ENCODE peak calls at places on chromosome 21, in six cellular contexts. V is neural progenitor cell, A is ovary, S is GM20000, Y is neural crest cell, Q is tibial nerve. F is an unnamed sample.

GRCh38 chr21:45253633-45254556 is 33.8 kb downstream of the POFUT2 start:
- DNase-seq in V (no peak), A (no peak), S (no peak), Y (no peak), Q (no peak), F (no peak)

GRCh38 chr21:43944757-43945156 is 67.4 kb upstream of the TRAPPC10 start:
- DNase-seq in V (no peak), A (no peak), S (no peak), Y (no peak), Q (no peak), F (no peak)

GRCh38 chr21:39724944-39725343 is 20.0 kb upstream of the IGSF5 start:
- DNase-seq in V (no peak), A (no peak), S (no peak), Y (no peak), Q (no peak), F (no peak)

GRCh38 chr21:33395866-33396265 is 7.3 kb upstream of the IFNGR2 start:
- DNase-seq in V (no peak), A (no peak), S (no peak), Y (no peak), Q (no peak), F (no peak)

GRCh38 chr21:24658016-24658415 is 949.3 kb downstream of the MRPL39 start:
- DNase-seq in V (no peak), A (no peak), S (no peak), Y (no peak), Q (no peak), F (no peak)

GRCh38 chr21:44842087-44842486 is 24.2 kb upstream of the SUMO3 start:
- DNase-seq in V (no peak), A (no peak), S (no peak), Y (no peak), Q (no peak), F (peak; percentile 26)

GRCh38 chr21:45407629-45408247 is 2.8 kb downstream of the COL18A1 start:
- DNase-seq in V (no peak), A (no peak), S (no peak), Y (no peak), Q (no peak), F (peak; percentile 13)

GRCh38 chr21:44757731-44758130 is 43.9 kb downstream of the UBE2G2 start:
- DNase-seq in V (no peak), A (no peak), S (no peak), Y (no peak), Q (no peak), F (no peak)

GRCh38 chr21:33587792-33588484 is 546 bp downstream of the DONSON start:
- DNase-seq in V (peak; percentile 64), A (peak; percentile 32), S (no peak), Y (no peak), Q (no peak), F (no peak)

GRCh38 chr21:14120091-14120734 is 90.5 kb downstream of the LIPI start:
- DNase-seq in V (peak; percentile 59), A (no peak), S (peak; percentile 52), Y (peak; percentile 17), Q (no peak), F (no peak)

GRCh38 chr21:46129846-46130651 is 25.3 kb downstream of the FTCD start:
- DNase-seq in V (no peak), A (no peak), S (no peak), Y (no peak), Q (no peak), F (no peak)

GRCh38 chr21:31531967-31532366 is 127.5 kb upstream of the SOD1 start:
- DNase-seq in V (no peak), A (no peak), S (no peak), Y (no peak), Q (no peak), F (no peak)

GRCh38 chr21:28714795-28715464 is 277.7 kb downstream of the LTN1 start:
- DNase-seq in V (no peak), A (no peak), S (no peak), Y (no peak), Q (no peak), F (no peak)

GRCh38 chr21:33684068-33684467 is 41.8 kb downstream of the ITSN1 start:
- DNase-seq in V (no peak), A (no peak), S (no peak), Y (no peak), Q (no peak), F (no peak)

GRCh38 chr21:45632165-45632896 is 11.2 kb upstream of the PCBP3 start:
- DNase-seq in V (no peak), A (no peak), S (peak; percentile 49), Y (no peak), Q (no peak), F (no peak)

GRCh38 chr21:45559216-45560105 is 17.2 kb upstream of the SLC19A1 start:
- DNase-seq in V (no peak), A (no peak), S (no peak), Y (no peak), Q (peak; percentile 6), F (no peak)

GRCh38 chr21:45517249-45518065 is 24.8 kb downstream of the SLC19A1 start:
- DNase-seq in V (no peak), A (no peak), S (peak; percentile 71), Y (no peak), Q (no peak), F (peak; percentile 17)

GRCh38 chr21:45639206-45640000 is 4.1 kb upstream of the PCBP3 start:
- DNase-seq in V (no peak), A (no peak), S (no peak), Y (no peak), Q (no peak), F (no peak)

GRCh38 chr21:31873696-31874599 is 1.1 kb downstream of the HUNK start:
- DNase-seq in V (peak; percentile 82), A (no peak), S (peak; percentile 61), Y (peak; percentile 84), Q (no peak), F (peak; percentile 71)

GRCh38 chr21:33880626-33881025 is 35.0 kb downstream of the ATP5PO start:
- DNase-seq in V (no peak), A (no peak), S (no peak), Y (no peak), Q (no peak), F (no peak)

GRCh38 chr21:44884059-44884458 is 10.6 kb upstream of the PTTG1IP start:
- DNase-seq in V (no peak), A (no peak), S (no peak), Y (no peak), Q (no peak), F (no peak)

GRCh38 chr21:41659791-41660560 is 106.9 kb downstream of the RIPK4 start:
- DNase-seq in V (no peak), A (no peak), S (no peak), Y (no peak), Q (peak; percentile 28), F (no peak)
- TF ChIP-seq CTCF in V (no peak), A (no peak), S (no peak), Y (no peak), Q (no peak), F (no peak)

GRCh38 chr21:26169061-26169610 is 1.4 kb downstream of the APP start:
- DNase-seq in V (peak; percentile 73), A (peak; percentile 13), S (peak; percentile 67), Y (peak; percentile 41), Q (no peak), F (no peak)
- TF ChIP-seq CTCF in V (peak; percentile 41), A (no peak), S (no peak), Y (peak; percentile 64), Q (peak; percentile 54), F (no peak)

GRCh38 chr21:37915941-37916794 is at the start of gene KCNJ6:
- DNase-seq in V (peak; percentile 94), A (no peak), S (no peak), Y (peak; percentile 85), Q (no peak), F (no peak)
- TF ChIP-seq CTCF in V (peak; percentile 50), A (no peak), S (peak; percentile 8), Y (peak; percentile 72), Q (no peak), F (peak; percentile 37)

GRCh38 chr21:36211660-36212512 is 55.3 kb downstream of the DOP1B start:
- DNase-seq in V (no peak), A (no peak), S (no peak), Y (no peak), Q (no peak), F (no peak)

GRCh38 chr21:36207577-36208320 is 51.1 kb downstream of the DOP1B start:
- DNase-seq in V (no peak), A (no peak), S (no peak), Y (no peak), Q (no peak), F (no peak)

GRCh38 chr21:36210779-36211659 is 54.4 kb downstream of the DOP1B start:
- DNase-seq in V (peak; percentile 57), A (no peak), S (no peak), Y (no peak), Q (no peak), F (no peak)

GRCh38 chr21:36208326-36209013 is 51.8 kb downstream of the DOP1B start:
- DNase-seq in V (no peak), A (no peak), S (no peak), Y (no peak), Q (no peak), F (no peak)

GRCh38 chr21:36209626-36210171 is 53.1 kb downstream of the DOP1B start:
- DNase-seq in V (peak; percentile 61), A (no peak), S (peak; percentile 53), Y (no peak), Q (no peak), F (peak; percentile 53)
- TF ChIP-seq CTCF in V (peak; percentile 58), A (no peak), S (peak; percentile 37), Y (peak; percentile 67), Q (peak; percentile 48), F (peak; percentile 30)

GRCh38 chr21:15999741-16000140 is 270.0 kb downstream of the USP25 start:
- DNase-seq in V (no peak), A (no peak), S (no peak), Y (no peak), Q (no peak), F (no peak)

GRCh38 chr21:16004121-16004520 is 274.3 kb downstream of the USP25 start:
- DNase-seq in V (no peak), A (no peak), S (no peak), Y (no peak), Q (no peak), F (no peak)

GRCh38 chr21:16004523-16004922 is 274.7 kb downstream of the USP25 start:
- DNase-seq in V (no peak), A (no peak), S (no peak), Y (no peak), Q (no peak), F (no peak)

GRCh38 chr21:16007933-16008332 is 278.2 kb downstream of the USP25 start:
- DNase-seq in V (no peak), A (no peak), S (no peak), Y (no peak), Q (no peak), F (no peak)

DNA sequence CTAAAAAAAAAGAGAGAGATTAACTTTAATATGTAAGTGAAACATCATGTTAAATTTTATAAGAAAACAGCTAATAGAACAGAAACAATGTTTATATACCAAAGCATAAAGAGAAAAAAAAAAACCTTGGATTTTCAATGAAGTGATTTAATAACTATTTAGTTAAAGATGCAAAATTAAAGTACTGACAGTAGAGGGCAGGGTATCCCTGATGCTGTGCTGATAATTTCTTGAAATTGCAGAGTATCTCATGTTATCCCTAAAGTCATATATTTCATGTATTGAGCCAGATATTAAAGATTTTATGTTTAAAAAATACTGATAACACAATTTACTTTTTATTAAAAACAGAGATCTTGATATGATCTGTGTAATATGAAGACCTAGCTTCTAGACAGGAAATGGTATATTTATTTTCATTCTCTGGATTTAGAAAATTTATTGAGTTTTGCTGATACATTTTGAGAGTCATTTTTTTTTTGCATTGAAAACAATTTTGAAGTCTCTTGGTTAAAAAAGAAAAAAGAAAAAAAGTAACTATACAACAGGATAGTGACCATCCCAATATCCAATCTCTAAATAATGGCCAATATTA is 273.2 kb downstream of the USP25 start:
- DNase-seq in V (no peak), A (no peak), S (no peak), Y (no peak), Q (no peak), F (no peak)
- TF ChIP-seq CTCF in V (peak; percentile 48), A (peak; percentile 7), S (no peak), Y (peak; percentile 61), Q (peak; percentile 35), F (no peak)

GRCh38 chr21:35940074-35940927 is 120.0 kb downstream of the SETD4 start:
- DNase-seq in V (peak; percentile 86), A (peak; percentile 24), S (peak; percentile 50), Y (peak; percentile 29), Q (peak; percentile 25), F (peak; percentile 6)
- TF ChIP-seq CTCF in V (peak; percentile 76), A (no peak), S (peak; percentile 24), Y (peak; percentile 75), Q (peak; percentile 80), F (no peak)

F was measured in pancreas.